ENCODE peak calls at places on chromosomes 3 and 15, in four cellular contexts. One of them, this sample, is unnamed.
A peak's percentile ranks its signal among the peaks of the same experiment; 100 is the strongest.

GRCh38 chr3:153911111-153911510 is 210.1 kb upstream of the ARHGEF26 start:
- DNase-seq in CD8-positive, alpha-beta memory T cell: no peak
- DNase-seq in cardiac muscle cell: no peak
- DNase-seq in CD4-positive, alpha-beta T cell: no peak
- DNase-seq in this sample: no peak

GRCh38 chr3:108117245-108117644 is 26.4 kb upstream of the CD47 start:
- DNase-seq in CD8-positive, alpha-beta memory T cell: no peak
- DNase-seq in cardiac muscle cell: peak; percentile 6
- DNase-seq in CD4-positive, alpha-beta T cell: no peak
- DNase-seq in this sample: no peak

GRCh38 chr15:46277994-46278885 is 643.4 kb downstream of the SQOR start:
- DNase-seq in CD8-positive, alpha-beta memory T cell: no peak
- DNase-seq in cardiac muscle cell: no peak
- DNase-seq in CD4-positive, alpha-beta T cell: no peak
- DNase-seq in this sample: no peak

GRCh38 chr15:85477730-85478129 is 97.3 kb downstream of the AKAP13 start:
- DNase-seq in CD8-positive, alpha-beta memory T cell: no peak
- DNase-seq in cardiac muscle cell: no peak
- DNase-seq in CD4-positive, alpha-beta T cell: no peak
- DNase-seq in this sample: no peak

GRCh38 chr15:48358681-48359152 is 27.5 kb downstream of the DUT start:
- DNase-seq in CD8-positive, alpha-beta memory T cell: no peak
- DNase-seq in cardiac muscle cell: no peak
- DNase-seq in CD4-positive, alpha-beta T cell: no peak
- DNase-seq in this sample: no peak

GRCh38 chr15:70466895-70467529 is 296.3 kb downstream of the UACA start:
- DNase-seq in CD8-positive, alpha-beta memory T cell: peak; percentile 58
- DNase-seq in cardiac muscle cell: peak; percentile 62
- DNase-seq in CD4-positive, alpha-beta T cell: no peak
- DNase-seq in this sample: peak; percentile 42

GRCh38 chr3:129402210-129402609 is 26.2 kb downstream of the EFCAB12 start:
- DNase-seq in CD8-positive, alpha-beta memory T cell: no peak
- DNase-seq in cardiac muscle cell: no peak
- DNase-seq in CD4-positive, alpha-beta T cell: no peak
- DNase-seq in this sample: no peak

GRCh38 chr3:51937014-51937413 is 4.7 kb downstream of the RRP9 start:
- DNase-seq in CD8-positive, alpha-beta memory T cell: no peak
- DNase-seq in cardiac muscle cell: no peak
- DNase-seq in CD4-positive, alpha-beta T cell: no peak
- DNase-seq in this sample: no peak

GRCh38 chr3:197308591-197308990 is 10.2 kb upstream of the DLG1 start:
- DNase-seq in CD8-positive, alpha-beta memory T cell: no peak
- DNase-seq in cardiac muscle cell: no peak
- DNase-seq in CD4-positive, alpha-beta T cell: no peak
- DNase-seq in this sample: no peak

GRCh38 chr15:38768970-38769369 is 204.4 kb upstream of the RASGRP1 start:
- DNase-seq in CD8-positive, alpha-beta memory T cell: no peak
- DNase-seq in cardiac muscle cell: peak; percentile 36
- DNase-seq in CD4-positive, alpha-beta T cell: no peak
- DNase-seq in this sample: no peak

GRCh38 chr3:36874351-36874874 is 70.4 kb downstream of the TRANK1 start:
- DNase-seq in CD8-positive, alpha-beta memory T cell: no peak
- DNase-seq in cardiac muscle cell: no peak
- DNase-seq in CD4-positive, alpha-beta T cell: no peak
- DNase-seq in this sample: no peak

GRCh38 chr15:81492303-81492702 is 118.3 kb upstream of the TMC3 start:
- DNase-seq in CD8-positive, alpha-beta memory T cell: no peak
- DNase-seq in cardiac muscle cell: no peak
- DNase-seq in CD4-positive, alpha-beta T cell: no peak
- DNase-seq in this sample: no peak

GRCh38 chr3:100725935-100726334 is 16.6 kb downstream of the TFG start:
- DNase-seq in CD8-positive, alpha-beta memory T cell: no peak
- DNase-seq in cardiac muscle cell: no peak
- DNase-seq in CD4-positive, alpha-beta T cell: no peak
- DNase-seq in this sample: no peak

GRCh38 chr3:76497636-76498035 is 542.3 kb upstream of the ROBO2 start:
- DNase-seq in CD8-positive, alpha-beta memory T cell: no peak
- DNase-seq in cardiac muscle cell: no peak
- DNase-seq in CD4-positive, alpha-beta T cell: no peak
- DNase-seq in this sample: no peak

GRCh38 chr3:46186856-46187700 is 21.0 kb downstream of the CCR1 start:
- DNase-seq in CD8-positive, alpha-beta memory T cell: no peak
- DNase-seq in cardiac muscle cell: no peak
- DNase-seq in CD4-positive, alpha-beta T cell: no peak
- DNase-seq in this sample: no peak

GRCh38 chr15:93983501-93983900 is 247.9 kb upstream of the MCTP2 start:
- DNase-seq in CD8-positive, alpha-beta memory T cell: no peak
- DNase-seq in cardiac muscle cell: peak; percentile 28
- DNase-seq in CD4-positive, alpha-beta T cell: no peak
- DNase-seq in this sample: no peak

GRCh38 chr15:65519781-65520299 is 2.4 kb upstream of the DPP8 start:
- DNase-seq in CD8-positive, alpha-beta memory T cell: no peak
- DNase-seq in cardiac muscle cell: no peak
- DNase-seq in CD4-positive, alpha-beta T cell: no peak
- DNase-seq in this sample: no peak

GRCh38 chr15:38564557-38565286 is at the start of gene RASGRP1:
- DNase-seq in CD8-positive, alpha-beta memory T cell: peak; percentile 92
- DNase-seq in cardiac muscle cell: peak; percentile 83
- DNase-seq in CD4-positive, alpha-beta T cell: peak; percentile 81
- DNase-seq in this sample: peak; percentile 55

GRCh38 chr3:11553436-11554235 is 90.1 kb downstream of the VGLL4 start:
- DNase-seq in CD8-positive, alpha-beta memory T cell: peak; percentile 44
- DNase-seq in cardiac muscle cell: no peak
- DNase-seq in CD4-positive, alpha-beta T cell: no peak
- DNase-seq in this sample: no peak

GRCh38 chr3:133831966-133832801 is 26.6 kb downstream of the SRPRB start:
- DNase-seq in CD8-positive, alpha-beta memory T cell: no peak
- DNase-seq in cardiac muscle cell: no peak
- DNase-seq in CD4-positive, alpha-beta T cell: no peak
- DNase-seq in this sample: no peak

GRCh38 chr15:68285243-68285980 is 7.9 kb downstream of the FEM1B start:
- DNase-seq in CD8-positive, alpha-beta memory T cell: no peak
- DNase-seq in cardiac muscle cell: no peak
- DNase-seq in CD4-positive, alpha-beta T cell: no peak
- DNase-seq in this sample: no peak

GRCh38 chr3:176785207-176785606 is 412.1 kb downstream of the TBL1XR1 start:
- DNase-seq in CD8-positive, alpha-beta memory T cell: no peak
- DNase-seq in cardiac muscle cell: no peak
- DNase-seq in CD4-positive, alpha-beta T cell: no peak
- DNase-seq in this sample: no peak

GRCh38 chr15:65893060-65893459 is 23.8 kb downstream of the RAB11A start:
- DNase-seq in CD8-positive, alpha-beta memory T cell: no peak
- DNase-seq in cardiac muscle cell: no peak
- DNase-seq in CD4-positive, alpha-beta T cell: no peak
- DNase-seq in this sample: no peak

GRCh38 chr3:124510290-124510689 is 220.0 kb upstream of the UMPS start:
- DNase-seq in CD8-positive, alpha-beta memory T cell: no peak
- DNase-seq in cardiac muscle cell: no peak
- DNase-seq in CD4-positive, alpha-beta T cell: no peak
- DNase-seq in this sample: no peak

GRCh38 chr3:60935709-60936108 is 315.5 kb downstream of the FHIT start:
- DNase-seq in CD8-positive, alpha-beta memory T cell: no peak
- DNase-seq in cardiac muscle cell: no peak
- DNase-seq in CD4-positive, alpha-beta T cell: no peak
- DNase-seq in this sample: no peak

GRCh38 chr3:196219194-196219969 is 3.0 kb downstream of the SLC51A start:
- DNase-seq in CD8-positive, alpha-beta memory T cell: peak; percentile 83
- DNase-seq in cardiac muscle cell: no peak
- DNase-seq in CD4-positive, alpha-beta T cell: peak; percentile 53
- DNase-seq in this sample: peak; percentile 76

GRCh38 chr3:124352143-124352528 is 360.2 kb upstream of the ROPN1 start:
- DNase-seq in CD8-positive, alpha-beta memory T cell: no peak
- DNase-seq in cardiac muscle cell: no peak
- DNase-seq in CD4-positive, alpha-beta T cell: no peak
- DNase-seq in this sample: no peak

GRCh38 chr3:52437326-52438103 is 7.4 kb downstream of the SEMA3G start:
- DNase-seq in CD8-positive, alpha-beta memory T cell: no peak
- DNase-seq in cardiac muscle cell: no peak
- DNase-seq in CD4-positive, alpha-beta T cell: no peak
- DNase-seq in this sample: no peak

GRCh38 chr3:115839246-115839645 is 215.9 kb downstream of the GAP43 start:
- DNase-seq in CD8-positive, alpha-beta memory T cell: no peak
- DNase-seq in cardiac muscle cell: no peak
- DNase-seq in CD4-positive, alpha-beta T cell: no peak
- DNase-seq in this sample: no peak

GRCh38 chr3:38724392-38724736 is 74.9 kb upstream of the SCN5A start:
- DNase-seq in CD8-positive, alpha-beta memory T cell: no peak
- DNase-seq in cardiac muscle cell: no peak
- DNase-seq in CD4-positive, alpha-beta T cell: no peak
- DNase-seq in this sample: no peak

GRCh38 chr15:73799466-73799865 is 46.3 kb upstream of the INSYN1 start:
- DNase-seq in CD8-positive, alpha-beta memory T cell: no peak
- DNase-seq in cardiac muscle cell: no peak
- DNase-seq in CD4-positive, alpha-beta T cell: no peak
- DNase-seq in this sample: no peak

GRCh38 chr15:52112203-52112750 is 298 bp downstream of the BCL2L10 start:
- DNase-seq in CD8-positive, alpha-beta memory T cell: peak; percentile 58
- DNase-seq in cardiac muscle cell: peak; percentile 22
- DNase-seq in CD4-positive, alpha-beta T cell: peak; percentile 44
- DNase-seq in this sample: peak; percentile 29

DNA sequence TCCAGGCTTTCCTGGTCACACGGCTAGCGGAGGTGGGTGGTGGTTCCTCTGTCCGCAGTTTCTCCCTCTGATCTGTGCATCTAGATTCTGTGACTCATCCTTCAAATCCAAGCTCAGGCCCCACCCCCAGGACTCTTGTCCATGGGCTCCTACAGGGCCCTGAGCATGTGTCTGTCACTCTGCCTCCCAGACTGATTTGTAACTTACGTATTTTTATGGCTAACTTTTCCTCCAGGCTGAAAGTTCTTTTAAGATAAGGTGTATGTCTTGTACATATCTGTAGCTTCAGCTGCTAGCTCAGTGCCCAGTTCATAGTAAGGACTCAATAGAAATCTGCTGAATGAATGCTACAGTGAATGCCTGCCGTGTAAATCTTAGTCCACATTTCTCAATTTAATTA is 8.0 kb downstream of the ESYT3 start:
- DNase-seq in CD8-positive, alpha-beta memory T cell: no peak
- DNase-seq in cardiac muscle cell: no peak
- DNase-seq in CD4-positive, alpha-beta T cell: no peak
- DNase-seq in this sample: no peak
- H3K27ac ChIP-seq in CD8-positive, alpha-beta memory T cell: no peak overlapping the region
- H3K27ac ChIP-seq in cardiac muscle cell: peak overlapping the region; percentile 51
- H3K27ac ChIP-seq in CD4-positive, alpha-beta T cell: no peak overlapping the region
- H3K27ac ChIP-seq in this sample: no peak overlapping the region

GRCh38 chr3:156543043-156543555 is 11.8 kb downstream of the SSR3 start:
- DNase-seq in CD8-positive, alpha-beta memory T cell: no peak
- DNase-seq in cardiac muscle cell: no peak
- DNase-seq in CD4-positive, alpha-beta T cell: no peak
- DNase-seq in this sample: no peak
- H3K27ac ChIP-seq in CD8-positive, alpha-beta memory T cell: no peak overlapping the region
- H3K27ac ChIP-seq in cardiac muscle cell: no peak overlapping the region
- H3K27ac ChIP-seq in CD4-positive, alpha-beta T cell: no peak overlapping the region
- H3K27ac ChIP-seq in this sample: peak overlapping the region; percentile 28

GRCh38 chr3:72565593-72565992 is 282.7 kb downstream of the SHQ1 start:
- DNase-seq in CD8-positive, alpha-beta memory T cell: no peak
- DNase-seq in cardiac muscle cell: no peak
- DNase-seq in CD4-positive, alpha-beta T cell: no peak
- DNase-seq in this sample: no peak

GRCh38 chr3:72563690-72564370 is 284.4 kb downstream of the SHQ1 start:
- DNase-seq in CD8-positive, alpha-beta memory T cell: no peak
- DNase-seq in cardiac muscle cell: no peak
- DNase-seq in CD4-positive, alpha-beta T cell: no peak
- DNase-seq in this sample: no peak

GRCh38 chr3:72555714-72556113 is 292.5 kb downstream of the SHQ1 start:
- DNase-seq in CD8-positive, alpha-beta memory T cell: no peak
- DNase-seq in cardiac muscle cell: no peak
- DNase-seq in CD4-positive, alpha-beta T cell: no peak
- DNase-seq in this sample: no peak

GRCh38 chr3:72559377-72559776 is 288.9 kb downstream of the SHQ1 start:
- DNase-seq in CD8-positive, alpha-beta memory T cell: no peak
- DNase-seq in cardiac muscle cell: no peak
- DNase-seq in CD4-positive, alpha-beta T cell: no peak
- DNase-seq in this sample: no peak

DNA sequence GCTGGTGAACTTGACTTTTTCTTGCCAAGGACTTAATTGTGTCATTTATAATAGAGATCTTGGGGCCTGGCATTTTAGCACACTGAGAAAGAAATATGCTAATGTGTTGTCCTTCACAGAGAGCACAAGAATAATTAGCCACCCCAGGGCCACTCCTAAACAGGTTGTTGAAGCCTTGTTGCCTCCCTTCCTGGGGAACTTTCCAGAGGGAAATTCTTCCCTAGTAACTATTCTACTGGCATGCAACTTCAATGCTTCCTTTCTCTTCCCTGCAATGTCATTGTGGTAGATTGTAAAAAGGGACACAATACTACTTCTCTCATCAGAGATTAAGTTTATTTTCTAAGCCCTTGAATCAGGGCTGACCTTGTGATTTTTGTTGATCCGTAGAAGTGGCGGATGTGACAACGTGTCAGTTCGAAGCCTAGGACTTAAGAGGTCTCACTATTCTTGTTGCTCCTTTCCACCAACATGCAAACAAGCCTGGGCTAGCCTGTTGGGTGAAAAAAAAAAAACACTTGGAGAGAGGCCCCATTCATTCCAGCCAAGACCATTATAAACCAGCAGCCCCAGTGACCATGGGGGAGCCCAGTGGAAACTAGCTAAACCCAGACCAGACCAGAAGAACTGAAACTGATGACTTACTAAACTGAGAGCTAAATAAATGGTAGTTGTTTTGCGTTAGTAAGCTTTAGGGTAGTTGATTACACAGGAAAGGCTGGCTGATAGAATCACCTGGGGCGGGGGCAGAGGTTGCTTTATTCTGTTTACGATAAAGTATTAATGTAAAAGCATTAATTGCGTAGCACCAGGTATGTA is 287.2 kb downstream of the SHQ1 start:
- DNase-seq in CD8-positive, alpha-beta memory T cell: no peak
- DNase-seq in cardiac muscle cell: no peak
- DNase-seq in CD4-positive, alpha-beta T cell: no peak
- DNase-seq in this sample: no peak
- H3K27ac ChIP-seq in CD8-positive, alpha-beta memory T cell: no peak overlapping the region
- H3K27ac ChIP-seq in cardiac muscle cell: peak overlapping the region; percentile 47
- H3K27ac ChIP-seq in CD4-positive, alpha-beta T cell: no peak overlapping the region
- H3K27ac ChIP-seq in this sample: no peak overlapping the region

GRCh38 chr15:77419050-77419835 is 661 bp downstream of the PEAK1 start:
- DNase-seq in CD8-positive, alpha-beta memory T cell: peak; percentile 58
- DNase-seq in cardiac muscle cell: peak; percentile 66
- DNase-seq in CD4-positive, alpha-beta T cell: peak; percentile 3
- DNase-seq in this sample: peak; percentile 22
- H3K27ac ChIP-seq in CD8-positive, alpha-beta memory T cell: peak overlapping the region; percentile 25
- H3K27ac ChIP-seq in cardiac muscle cell: peak overlapping the region; percentile 85
- H3K27ac ChIP-seq in CD4-positive, alpha-beta T cell: no peak overlapping the region
- H3K27ac ChIP-seq in this sample: no peak overlapping the region